ENCODE peak calls at places on chromosomes 6 and 20, in four cellular contexts. One of them, this sample, is unnamed.

GRCh38 chr6:34391711-34392496 is 565 bp downstream of the NUDT3 start:
- DNase-seq in suprapubic skin: peak
- DNase-seq in HCT116: no peak
- DNase-seq in IMR-90: peak
- DNase-seq in this sample: peak

GRCh38 chr20:40049838-40050237 is 639.2 kb downstream of the MAFB start:
- DNase-seq in suprapubic skin: no peak
- DNase-seq in HCT116: no peak
- DNase-seq in IMR-90: no peak
- DNase-seq in this sample: no peak

GRCh38 chr6:167341038-167341613 is 16.2 kb downstream of the TTLL2 start:
- DNase-seq in suprapubic skin: no peak
- DNase-seq in HCT116: no peak
- DNase-seq in IMR-90: no peak
- DNase-seq in this sample: no peak

GRCh38 chr6:146905313-146905712 is 298.9 kb upstream of the STXBP5 start:
- DNase-seq in suprapubic skin: no peak
- DNase-seq in HCT116: peak
- DNase-seq in IMR-90: peak
- DNase-seq in this sample: no peak

GRCh38 chr6:157045831-157046454 is 268.8 kb downstream of the ARID1B start:
- DNase-seq in suprapubic skin: no peak
- DNase-seq in HCT116: peak
- DNase-seq in IMR-90: peak
- DNase-seq in this sample: no peak

GRCh38 chr6:123210645-123211044 is 214.6 kb downstream of the CLVS2 start:
- DNase-seq in suprapubic skin: no peak
- DNase-seq in HCT116: no peak
- DNase-seq in IMR-90: no peak
- DNase-seq in this sample: no peak

GRCh38 chr20:53216856-53217576 is 244.9 kb downstream of the TSHZ2 start:
- DNase-seq in suprapubic skin: peak
- DNase-seq in HCT116: peak
- DNase-seq in IMR-90: no peak
- DNase-seq in this sample: no peak

GRCh38 chr6:36120539-36120938 is 9.8 kb upstream of the MAPK13 start:
- DNase-seq in suprapubic skin: no peak
- DNase-seq in HCT116: no peak
- DNase-seq in IMR-90: no peak
- DNase-seq in this sample: no peak

GRCh38 chr6:15907914-15908518 is 220.9 kb upstream of the MYLIP start:
- DNase-seq in suprapubic skin: no peak
- DNase-seq in HCT116: no peak
- DNase-seq in IMR-90: no peak
- DNase-seq in this sample: no peak

GRCh38 chr6:48426636-48427035 is 315.6 kb upstream of the PTCHD4 start:
- DNase-seq in suprapubic skin: no peak
- DNase-seq in HCT116: no peak
- DNase-seq in IMR-90: peak
- DNase-seq in this sample: no peak

GRCh38 chr20:45311589-45312211 is 3.6 kb upstream of the MATN4 start:
- DNase-seq in suprapubic skin: no peak
- DNase-seq in HCT116: peak
- DNase-seq in IMR-90: peak
- DNase-seq in this sample: no peak

GRCh38 chr6:138403324-138403800 is 661 bp upstream of the HEBP2 start:
- DNase-seq in suprapubic skin: no peak
- DNase-seq in HCT116: no peak
- DNase-seq in IMR-90: no peak
- DNase-seq in this sample: no peak

GRCh38 chr6:109362102-109362884 is 20.0 kb downstream of the CD164 start:
- DNase-seq in suprapubic skin: no peak
- DNase-seq in HCT116: no peak
- DNase-seq in IMR-90: no peak
- DNase-seq in this sample: no peak

GRCh38 chr6:116405147-116405546 is 34.4 kb downstream of the DSE start:
- DNase-seq in suprapubic skin: no peak
- DNase-seq in HCT116: no peak
- DNase-seq in IMR-90: peak
- DNase-seq in this sample: no peak

GRCh38 chr6:15077006-15077405 is 168.9 kb upstream of the JARID2 start:
- DNase-seq in suprapubic skin: no peak
- DNase-seq in HCT116: no peak
- DNase-seq in IMR-90: peak
- DNase-seq in this sample: no peak

GRCh38 chr20:33567949-33568348 is 78.1 kb downstream of the CBFA2T2 start:
- DNase-seq in suprapubic skin: no peak
- DNase-seq in HCT116: no peak
- DNase-seq in IMR-90: no peak
- DNase-seq in this sample: no peak
- H3K4me3 ChIP-seq in suprapubic skin: no peak
- H3K4me3 ChIP-seq in HCT116: no peak
- H3K4me3 ChIP-seq in IMR-90: no peak
- H3K4me3 ChIP-seq in this sample: no peak

GRCh38 chr6:120395330-120395729 is 939.0 kb downstream of the TBC1D32 start:
- DNase-seq in suprapubic skin: no peak
- DNase-seq in HCT116: no peak
- DNase-seq in IMR-90: no peak
- DNase-seq in this sample: no peak

GRCh38 chr6:120395784-120396183 is 938.5 kb downstream of the TBC1D32 start:
- DNase-seq in suprapubic skin: no peak
- DNase-seq in HCT116: no peak
- DNase-seq in IMR-90: no peak
- DNase-seq in this sample: no peak
- TF ChIP-seq CTCF in suprapubic skin: no peak
- TF ChIP-seq CTCF in HCT116: no peak
- TF ChIP-seq CTCF in IMR-90: no peak
- TF ChIP-seq CTCF in this sample: no peak

DNA sequence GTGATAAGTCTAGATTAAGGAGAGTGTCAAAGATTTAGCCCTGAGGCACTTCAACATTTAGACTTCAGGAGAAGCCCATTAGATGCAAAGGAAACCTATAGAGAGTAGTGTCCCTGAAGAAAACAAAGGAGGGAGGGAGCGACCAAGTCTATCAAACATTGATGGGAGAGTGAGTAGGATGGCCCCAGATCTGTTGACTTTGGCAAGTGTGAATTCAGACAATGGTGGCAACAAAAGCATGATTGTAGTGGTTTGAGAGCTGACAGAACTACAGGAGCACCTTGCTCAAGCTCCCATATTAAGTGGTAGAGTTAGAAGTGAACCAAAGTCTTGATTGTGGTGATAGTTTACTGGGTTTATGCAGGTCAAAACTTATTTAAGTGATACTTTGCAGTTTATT is 979 bp upstream of the ABCF1 start:
- DNase-seq in suprapubic skin: no peak
- DNase-seq in HCT116: no peak
- DNase-seq in IMR-90: no peak
- DNase-seq in this sample: no peak
- H3K27ac ChIP-seq in suprapubic skin: peak
- H3K27ac ChIP-seq in HCT116: no peak
- H3K27ac ChIP-seq in IMR-90: no peak
- H3K27ac ChIP-seq in this sample: peak

GRCh38 chr6:10528170-10528981 is 7.2 kb downstream of the GCNT2 start:
- DNase-seq in suprapubic skin: no peak
- DNase-seq in HCT116: no peak
- DNase-seq in IMR-90: peak
- DNase-seq in this sample: no peak
- H3K4me3 ChIP-seq in suprapubic skin: peak
- H3K4me3 ChIP-seq in HCT116: no peak
- H3K4me3 ChIP-seq in IMR-90: peak
- H3K4me3 ChIP-seq in this sample: peak

GRCh38 chr6:95364016-95364604 is 213.2 kb upstream of the MANEA start:
- DNase-seq in suprapubic skin: no peak
- DNase-seq in HCT116: peak
- DNase-seq in IMR-90: peak
- DNase-seq in this sample: no peak
- TF ChIP-seq CTCF in suprapubic skin: no peak
- TF ChIP-seq CTCF in HCT116: peak
- TF ChIP-seq CTCF in IMR-90: peak
- TF ChIP-seq CTCF in this sample: no peak

This sample was measured in coronary artery.